ENCODE peak calls at places on chromosomes 13 and 19, in eight cellular contexts. O is body of pancreas; H is neuronal stem cell; K is breast epithelium; Z is PC-3; N is esophagus squamous epithelium; W is CD8-positive, alpha-beta T cell; A is osteoblast. P is an unnamed sample. For H3K36me3 and H3K27me3, the result is how much of the 10 kb centered on the place peaks cover.

GRCh38 chr19:55777528-55777927 is 8.6 kb downstream of the RFPL4AL1 start:
- DNase-seq in H (no peak), Z (peak), N (no peak), A (no peak), W (no peak), O (no peak), K (no peak), P (no peak)

GRCh38 chr13:105341758-105342157 is 1193.7 kb downstream of the EFNB2 start:
- DNase-seq in W (no peak), K (no peak), A (no peak), O (no peak), N (no peak), Z (no peak), H (no peak), P (no peak)

GRCh38 chr13:46495647-46496046 is 57.3 kb upstream of the LRCH1 start:
- DNase-seq in H (no peak), N (no peak), W (no peak), K (no peak), O (no peak), A (no peak), Z (no peak), P (no peak)

GRCh38 chr13:40480012-40480914 is 186.2 kb downstream of the FOXO1 start:
- DNase-seq in K (no peak), H (no peak), O (peak), Z (no peak), W (no peak), A (no peak), N (no peak), P (no peak)

GRCh38 chr19:16671652-16672274 is 10.8 kb downstream of the TMEM38A start:
- DNase-seq in O (no peak), N (no peak), Z (no peak), K (no peak), A (peak), W (no peak), H (no peak), P (no peak)

GRCh38 chr19:17328517-17329060 is 6.1 kb downstream of the ANO8 start:
- DNase-seq in H (no peak), N (no peak), Z (no peak), A (peak), O (no peak), W (peak), K (no peak), P (peak)

GRCh38 chr13:104422668-104423067 is 1356.5 kb upstream of the SLC10A2 start:
- DNase-seq in N (no peak), H (no peak), Z (peak), K (no peak), A (no peak), O (no peak), W (no peak), P (no peak)

GRCh38 chr13:19169991-19170390 is 11.6 kb downstream of the TUBA3C start:
- DNase-seq in W (no peak), N (no peak), K (no peak), Z (no peak), H (no peak), O (no peak), A (no peak), P (no peak)

GRCh38 chr13:19810996-19811881 is 28.5 kb upstream of the PSPC1 start:
- DNase-seq in K (no peak), N (no peak), A (no peak), W (no peak), O (no peak), Z (no peak), H (no peak), P (no peak)

GRCh38 chr13:37681295-37682032 is 82.9 kb upstream of the POSTN start:
- DNase-seq in K (no peak), H (no peak), N (no peak), W (no peak), Z (peak), O (peak), A (peak), P (no peak)

GRCh38 chr13:34764246-34764645 is 177.8 kb upstream of the NBEA start:
- DNase-seq in O (no peak), W (no peak), A (peak), H (no peak), N (no peak), K (no peak), Z (peak), P (no peak)

GRCh38 chr19:47240996-47241918 is 10.3 kb upstream of the BBC3 start:
- DNase-seq in N (no peak), H (no peak), A (peak), Z (peak), O (peak), K (peak), W (peak), P (peak)

GRCh38 chr13:39655569-39656324 is at the start of gene COG6:
- DNase-seq in N (peak), H (peak), Z (peak), O (peak), A (peak), K (peak), W (peak), P (peak)

GRCh38 chr19:4543444-4543843 is 3.6 kb upstream of the LRG1 start:
- DNase-seq in Z (no peak), N (no peak), K (no peak), O (no peak), W (no peak), A (no peak), H (no peak), P (no peak)
- H3K4me3 ChIP-seq in Z (no peak), N (no peak), K (peak), O (no peak), W (no peak), A (no peak), H (no peak), P (no peak)

DNA sequence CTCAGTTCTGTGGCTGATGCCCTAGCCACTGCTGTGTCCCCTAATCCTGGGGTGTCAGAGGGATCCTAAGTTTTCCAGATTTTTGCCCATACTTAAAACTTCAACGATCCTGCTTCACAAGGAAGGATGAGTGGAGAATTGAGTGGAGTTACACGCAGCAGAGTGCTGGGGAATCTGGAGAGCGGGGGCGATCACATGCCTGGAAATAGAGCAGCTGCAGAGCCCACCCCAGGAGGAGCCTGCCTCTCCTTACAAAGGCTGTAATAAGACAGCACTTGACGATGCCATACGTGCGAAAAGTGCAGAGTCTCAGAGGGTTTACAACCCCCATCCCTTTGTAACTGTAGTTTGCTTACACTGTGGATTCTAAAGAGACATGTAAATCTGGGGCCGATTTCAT is 40.6 kb downstream of the SUGP2 start:
- DNase-seq in N (no peak), Z (no peak), O (no peak), K (no peak), A (no peak), W (no peak), H (no peak), P (no peak)
- H3K36me3 ChIP-seq in N (half or more), Z (under half), O (under half), K (under half), A (under half), W (under half), H (half or more), P (under half)

GRCh38 chr19:11420894-11421606 is 1.9 kb upstream of the RGL3 start:
- DNase-seq in K (no peak), W (no peak), N (no peak), H (no peak), O (peak), A (peak), Z (no peak), P (peak)

GRCh38 chr19:11423804-11424318 is 4.7 kb upstream of the RGL3 start:
- DNase-seq in K (no peak), W (no peak), O (no peak), A (peak), Z (no peak), N (no peak), H (no peak), P (peak)

GRCh38 chr19:11423164-11423803 is 4.2 kb upstream of the RGL3 start:
- DNase-seq in A (peak), H (no peak), K (no peak), Z (no peak), O (no peak), W (no peak), N (no peak), P (peak)

GRCh38 chr19:11421607-11422098 is 2.5 kb upstream of the RGL3 start:
- DNase-seq in W (peak), K (no peak), Z (no peak), A (peak), N (no peak), O (peak), H (no peak), P (peak)

DNA sequence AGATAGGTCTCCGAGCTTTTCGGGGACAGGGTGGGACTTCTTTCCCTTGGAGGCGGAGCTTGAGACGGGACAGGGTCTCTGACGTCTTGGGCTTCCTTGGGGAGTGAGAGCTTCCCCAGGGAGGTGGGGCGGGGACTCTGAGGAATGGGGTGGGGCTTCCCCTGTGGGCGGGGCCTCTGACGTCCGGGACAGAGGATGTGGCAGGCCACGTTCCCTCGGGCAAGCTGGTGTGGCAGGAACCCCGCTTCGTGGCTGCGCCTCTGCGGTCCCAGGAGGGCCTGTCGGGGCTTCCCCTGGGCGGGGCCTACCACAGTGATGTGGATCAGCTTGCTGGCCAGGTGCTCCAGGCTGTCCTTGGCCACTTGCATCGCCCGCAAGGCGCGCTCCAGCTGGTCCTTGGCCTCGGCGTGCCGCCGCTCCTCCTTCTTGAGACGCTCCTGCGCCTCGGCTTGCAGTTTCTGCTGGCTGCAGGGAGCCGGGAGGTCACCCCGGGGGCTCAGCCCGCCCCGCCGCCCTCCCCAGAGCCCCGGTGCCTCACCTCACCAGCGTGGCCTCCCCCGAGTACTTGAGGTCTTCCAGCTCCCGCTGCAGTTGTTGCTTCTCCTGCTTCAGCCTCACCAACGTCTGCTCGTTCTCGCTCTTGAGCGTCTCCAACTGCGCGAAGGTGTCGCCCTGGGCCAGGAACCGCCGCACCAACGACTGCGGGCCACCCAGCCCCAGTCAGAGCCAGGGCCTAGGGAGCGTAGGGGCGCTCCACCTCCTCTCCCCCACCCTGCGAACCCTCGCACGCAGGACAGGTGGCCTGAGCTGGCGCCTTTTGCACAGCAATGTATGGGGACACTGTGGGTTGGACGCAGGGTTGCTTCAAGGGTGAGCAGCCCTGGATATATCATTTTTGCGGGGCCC is 3.3 kb upstream of the RGL3 start:
- DNase-seq in N (peak), Z (no peak), A (peak), H (peak), K (peak), O (peak), W (peak), P (peak)
- H3K27me3 ChIP-seq in N (half or more), Z (under half), A (under half), H (half or more), K (under half), O (under half), W (under half), P (half or more)

GRCh38 chr19:662962-663681 is at the start of gene RNF126:
- DNase-seq in W (peak), O (peak), N (peak), Z (peak), A (peak), H (peak), K (peak), P (peak)

GRCh38 chr19:663682-664117 is 686 bp upstream of the RNF126 start:
- DNase-seq in W (no peak), H (no peak), N (no peak), O (no peak), A (no peak), Z (no peak), K (no peak), P (peak)

GRCh38 chr19:661427-662196 is 1.4 kb downstream of the RNF126 start:
- DNase-seq in A (peak), N (no peak), Z (no peak), K (no peak), H (no peak), W (peak), O (no peak), P (no peak)

GRCh38 chr19:662207-662961 is 630 bp downstream of the RNF126 start:
- DNase-seq in K (no peak), H (no peak), A (peak), W (peak), O (peak), Z (peak), N (no peak), P (peak)

GRCh38 chr19:664913-665443 is 2.0 kb upstream of the RNF126 start:
- DNase-seq in W (peak), H (peak), O (peak), K (no peak), N (no peak), A (peak), Z (peak), P (peak)
- H3K4me3 ChIP-seq in W (no peak), H (peak), O (no peak), K (peak), N (no peak), A (peak), Z (peak), P (no peak)

GRCh38 chr19:35675589-35676140 is 9.3 kb downstream of the UPK1A start:
- DNase-seq in H (no peak), A (peak), K (no peak), W (no peak), N (no peak), O (no peak), Z (no peak), P (no peak)
- H3K36me3 ChIP-seq in H (under half), A (under half), K (under half), W (under half), N (under half), O (under half), Z (under half), P (under half)

GRCh38 chr19:13005861-13006370 is 10.6 kb downstream of the NFIX start:
- DNase-seq in W (no peak), K (no peak), Z (no peak), O (no peak), A (no peak), N (no peak), H (no peak), P (peak)

GRCh38 chr19:13005253-13005652 is 10.0 kb downstream of the NFIX start:
- DNase-seq in N (no peak), W (no peak), K (no peak), O (no peak), H (no peak), Z (no peak), A (peak), P (no peak)

GRCh38 chr19:13007292-13008045 is 12.2 kb downstream of the NFIX start:
- DNase-seq in W (no peak), Z (no peak), A (no peak), H (no peak), N (no peak), K (peak), O (peak), P (peak)

GRCh38 chr19:13004273-13004672 is 9.0 kb downstream of the NFIX start:
- DNase-seq in Z (no peak), N (no peak), H (no peak), K (no peak), W (no peak), A (peak), O (no peak), P (no peak)

DNA sequence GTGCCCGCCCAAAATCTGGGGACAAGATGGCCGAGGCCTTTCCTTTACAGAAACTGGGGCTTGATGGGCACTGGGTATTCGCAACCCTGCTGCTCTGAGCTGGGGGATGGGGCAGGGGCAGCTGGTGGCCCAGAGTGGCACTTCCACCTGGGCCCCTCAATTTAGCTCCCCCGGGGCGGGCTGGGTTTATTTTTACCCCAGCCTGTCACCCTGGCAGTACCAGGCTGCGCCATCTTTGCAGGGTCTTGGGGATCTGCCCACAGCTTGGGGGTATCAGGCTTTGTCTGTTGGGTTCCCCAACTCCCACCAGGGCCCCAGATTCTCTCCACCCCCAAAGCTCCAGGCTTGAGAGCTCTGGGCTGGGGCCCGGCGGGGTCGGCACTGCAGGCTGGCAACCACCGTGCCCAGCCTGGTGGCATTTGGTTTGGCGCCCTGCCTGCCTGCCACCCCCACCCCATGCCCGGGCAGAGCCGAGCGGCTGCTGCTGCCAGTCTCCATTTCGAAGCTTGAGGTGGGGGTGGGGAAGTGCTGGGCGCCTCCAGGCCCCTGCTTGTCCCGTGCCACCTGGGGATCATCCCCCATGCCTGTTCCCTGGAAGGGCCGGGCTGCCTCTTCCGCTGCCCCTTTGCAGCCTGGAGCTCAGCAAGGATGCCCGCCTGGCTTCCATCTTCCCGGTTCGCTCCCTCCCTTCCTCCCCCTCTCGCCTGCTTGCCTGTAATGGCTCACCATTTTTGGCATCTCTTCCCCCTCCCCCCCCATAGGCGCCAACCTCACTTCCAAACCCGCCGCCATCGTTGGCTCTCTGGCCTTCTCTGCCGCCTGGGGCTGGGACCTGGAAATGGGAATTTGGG is 11.4 kb downstream of the NFIX start:
- DNase-seq in N (no peak), W (no peak), K (no peak), Z (no peak), H (no peak), A (no peak), O (no peak), P (peak)
- H3K27me3 ChIP-seq in N (under half), W (under half), K (under half), Z (under half), H (half or more), A (under half), O (under half), P (half or more)

DNA sequence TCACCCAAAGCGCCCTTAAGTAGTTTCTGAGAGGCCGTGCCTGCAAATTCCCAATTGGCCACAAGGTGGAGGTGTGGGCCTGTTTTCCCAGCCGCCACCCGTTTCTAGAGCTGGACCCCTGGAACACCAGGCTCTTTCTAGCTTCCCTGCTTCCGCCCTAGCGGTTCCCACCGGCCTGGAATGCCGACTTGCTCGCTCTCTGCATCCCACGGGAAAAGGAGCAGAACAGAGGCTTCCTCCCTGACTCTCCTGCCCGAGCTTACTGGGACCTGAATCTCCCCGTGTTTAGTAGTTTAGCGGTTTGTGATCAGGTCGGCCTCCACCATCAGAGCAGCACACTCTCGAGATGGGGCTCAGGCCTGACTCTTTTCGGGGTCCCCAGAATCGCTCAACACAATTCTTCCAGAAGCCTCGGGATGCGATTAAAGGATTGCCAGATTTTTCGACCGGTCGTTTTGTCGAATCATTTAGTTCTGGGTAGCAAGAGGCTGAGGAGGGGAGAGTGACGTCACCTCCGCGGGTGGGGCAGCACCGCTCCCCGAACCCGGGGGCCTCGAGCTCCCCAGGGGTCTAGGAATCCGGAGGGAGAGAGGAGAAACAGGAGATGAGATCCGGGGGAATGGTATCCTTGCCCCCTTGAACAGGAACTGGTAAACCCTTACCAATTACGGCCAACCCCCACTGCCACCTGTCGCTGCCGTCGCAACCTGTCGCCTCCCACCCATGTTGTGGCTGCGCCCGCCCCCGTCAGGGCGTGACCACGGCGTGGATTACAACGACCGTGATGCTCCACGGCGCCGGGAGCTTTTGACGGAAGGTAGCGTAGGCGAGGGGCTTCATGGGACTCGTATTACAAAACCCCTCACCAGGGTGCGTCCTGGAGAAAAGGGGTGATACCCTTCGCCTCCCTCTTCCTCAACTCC is 8.0 kb downstream of the NAPSA start:
- DNase-seq in W (peak), O (peak), Z (peak), N (peak), A (peak), H (peak), K (peak), P (peak)
- H3K4me3 ChIP-seq in W (peak), O (peak), Z (peak), N (peak), A (peak), H (no peak), K (peak), P (peak)

GRCh38 chr19:1465191-1466016 is 13.6 kb downstream of the C19orf25 start:
- DNase-seq in N (no peak), A (peak), K (no peak), Z (no peak), O (peak), W (peak), H (no peak), P (peak)
- H3K36me3 ChIP-seq in N (under half), A (under half), K (under half), Z (under half), O (under half), W (under half), H (half or more), P (under half)